ENCODE peak calls at places on chromosomes 7 and 10, in five cellular contexts. One of them, this sample, is unnamed.

GRCh38 chr7:30899630-30900029 is 12.0 kb upstream of the AQP1 start:
- DNase-seq in activated naive CD8-positive, alpha-beta T cell treated with anti-CD3 and anti-CD28 coated beads, Interleukin-2, amount 50 U/mL, for 24 hours: no peak
- DNase-seq in heart right ventricle: no peak
- DNase-seq in NCI-H1694 treated with DMSO at 0.1 percent for 48 hours: no peak
- DNase-seq in iPS-NIHi11: no peak
- DNase-seq in this sample: no peak

GRCh38 chr10:79146611-79147130 is 77.9 kb downstream of the ZMIZ1 start:
- DNase-seq in iPS-NIHi11: no peak
- DNase-seq in activated naive CD8-positive, alpha-beta T cell treated with anti-CD3 and anti-CD28 coated beads, Interleukin-2, amount 50 U/mL, for 24 hours: no peak
- DNase-seq in heart right ventricle: peak
- DNase-seq in NCI-H1694 treated with DMSO at 0.1 percent for 48 hours: no peak
- DNase-seq in this sample: no peak

GRCh38 chr7:23228412-23228811 is 18.2 kb upstream of the GPNMB start:
- DNase-seq in heart right ventricle: no peak
- DNase-seq in NCI-H1694 treated with DMSO at 0.1 percent for 48 hours: no peak
- DNase-seq in activated naive CD8-positive, alpha-beta T cell treated with anti-CD3 and anti-CD28 coated beads, Interleukin-2, amount 50 U/mL, for 24 hours: no peak
- DNase-seq in iPS-NIHi11: no peak
- DNase-seq in this sample: no peak

GRCh38 chr10:126278846-126279245 is 109.4 kb downstream of the ADAM12 start:
- DNase-seq in iPS-NIHi11: no peak
- DNase-seq in activated naive CD8-positive, alpha-beta T cell treated with anti-CD3 and anti-CD28 coated beads, Interleukin-2, amount 50 U/mL, for 24 hours: no peak
- DNase-seq in NCI-H1694 treated with DMSO at 0.1 percent for 48 hours: no peak
- DNase-seq in heart right ventricle: no peak
- DNase-seq in this sample: no peak

GRCh38 chr10:103089493-103089892 is 103.6 kb downstream of the NT5C2 start:
- DNase-seq in NCI-H1694 treated with DMSO at 0.1 percent for 48 hours: no peak
- DNase-seq in iPS-NIHi11: no peak
- DNase-seq in activated naive CD8-positive, alpha-beta T cell treated with anti-CD3 and anti-CD28 coated beads, Interleukin-2, amount 50 U/mL, for 24 hours: no peak
- DNase-seq in heart right ventricle: no peak
- DNase-seq in this sample: no peak

GRCh38 chr7:124856299-124856888 is 73.2 kb downstream of the POT1 start:
- DNase-seq in iPS-NIHi11: peak
- DNase-seq in NCI-H1694 treated with DMSO at 0.1 percent for 48 hours: peak
- DNase-seq in heart right ventricle: no peak
- DNase-seq in activated naive CD8-positive, alpha-beta T cell treated with anti-CD3 and anti-CD28 coated beads, Interleukin-2, amount 50 U/mL, for 24 hours: no peak
- DNase-seq in this sample: no peak

GRCh38 chr10:13080643-13081042 is 19.3 kb upstream of the OPTN start:
- DNase-seq in activated naive CD8-positive, alpha-beta T cell treated with anti-CD3 and anti-CD28 coated beads, Interleukin-2, amount 50 U/mL, for 24 hours: no peak
- DNase-seq in iPS-NIHi11: no peak
- DNase-seq in NCI-H1694 treated with DMSO at 0.1 percent for 48 hours: no peak
- DNase-seq in heart right ventricle: no peak
- DNase-seq in this sample: no peak

GRCh38 chr7:142516038-142516501 is 233.2 kb upstream of the PRSS1 start:
- DNase-seq in NCI-H1694 treated with DMSO at 0.1 percent for 48 hours: peak
- DNase-seq in activated naive CD8-positive, alpha-beta T cell treated with anti-CD3 and anti-CD28 coated beads, Interleukin-2, amount 50 U/mL, for 24 hours: no peak
- DNase-seq in heart right ventricle: no peak
- DNase-seq in iPS-NIHi11: peak
- DNase-seq in this sample: no peak

GRCh38 chr10:46553238-46554049 is 3.0 kb downstream of the GPRIN2 start:
- DNase-seq in activated naive CD8-positive, alpha-beta T cell treated with anti-CD3 and anti-CD28 coated beads, Interleukin-2, amount 50 U/mL, for 24 hours: no peak
- DNase-seq in heart right ventricle: no peak
- DNase-seq in NCI-H1694 treated with DMSO at 0.1 percent for 48 hours: no peak
- DNase-seq in iPS-NIHi11: no peak
- DNase-seq in this sample: peak

GRCh38 chr7:47779341-47779771 is 168.9 kb downstream of the PKD1L1 start:
- DNase-seq in iPS-NIHi11: no peak
- DNase-seq in NCI-H1694 treated with DMSO at 0.1 percent for 48 hours: no peak
- DNase-seq in activated naive CD8-positive, alpha-beta T cell treated with anti-CD3 and anti-CD28 coated beads, Interleukin-2, amount 50 U/mL, for 24 hours: no peak
- DNase-seq in heart right ventricle: no peak
- DNase-seq in this sample: no peak

GRCh38 chr7:98520356-98520932 is 96.6 kb upstream of the NPTX2 start:
- DNase-seq in activated naive CD8-positive, alpha-beta T cell treated with anti-CD3 and anti-CD28 coated beads, Interleukin-2, amount 50 U/mL, for 24 hours: peak
- DNase-seq in iPS-NIHi11: peak
- DNase-seq in NCI-H1694 treated with DMSO at 0.1 percent for 48 hours: no peak
- DNase-seq in heart right ventricle: no peak
- DNase-seq in this sample: no peak

GRCh38 chr10:15436696-15437095 is 65.6 kb upstream of the FAM171A1 start:
- DNase-seq in heart right ventricle: no peak
- DNase-seq in iPS-NIHi11: no peak
- DNase-seq in NCI-H1694 treated with DMSO at 0.1 percent for 48 hours: no peak
- DNase-seq in activated naive CD8-positive, alpha-beta T cell treated with anti-CD3 and anti-CD28 coated beads, Interleukin-2, amount 50 U/mL, for 24 hours: no peak
- DNase-seq in this sample: no peak

GRCh38 chr7:33792547-33793105 is 112.7 kb upstream of the BMPER start:
- DNase-seq in iPS-NIHi11: no peak
- DNase-seq in NCI-H1694 treated with DMSO at 0.1 percent for 48 hours: no peak
- DNase-seq in heart right ventricle: no peak
- DNase-seq in activated naive CD8-positive, alpha-beta T cell treated with anti-CD3 and anti-CD28 coated beads, Interleukin-2, amount 50 U/mL, for 24 hours: no peak
- DNase-seq in this sample: no peak

GRCh38 chr7:131882321-131882720 is 325.9 kb upstream of the PODXL start:
- DNase-seq in NCI-H1694 treated with DMSO at 0.1 percent for 48 hours: no peak
- DNase-seq in heart right ventricle: no peak
- DNase-seq in iPS-NIHi11: no peak
- DNase-seq in activated naive CD8-positive, alpha-beta T cell treated with anti-CD3 and anti-CD28 coated beads, Interleukin-2, amount 50 U/mL, for 24 hours: no peak
- DNase-seq in this sample: no peak

GRCh38 chr7:32524631-32525030 is 29.3 kb downstream of the AVL9 start:
- DNase-seq in heart right ventricle: no peak
- DNase-seq in NCI-H1694 treated with DMSO at 0.1 percent for 48 hours: no peak
- DNase-seq in iPS-NIHi11: no peak
- DNase-seq in activated naive CD8-positive, alpha-beta T cell treated with anti-CD3 and anti-CD28 coated beads, Interleukin-2, amount 50 U/mL, for 24 hours: no peak
- DNase-seq in this sample: no peak

GRCh38 chr7:120054376-120055100 is 218.4 kb upstream of the KCND2 start:
- DNase-seq in NCI-H1694 treated with DMSO at 0.1 percent for 48 hours: no peak
- DNase-seq in activated naive CD8-positive, alpha-beta T cell treated with anti-CD3 and anti-CD28 coated beads, Interleukin-2, amount 50 U/mL, for 24 hours: no peak
- DNase-seq in heart right ventricle: no peak
- DNase-seq in iPS-NIHi11: no peak
- DNase-seq in this sample: no peak

This sample was measured in central memory CD8-positive, alpha-beta T cell.